ENCODE peak calls at places on chromosome 7, in six cellular contexts. W is HEK293T; X is stimulated activated CD8-positive, alpha-beta memory T cell treated with anti-CD3 and anti-CD28 coated beads, Interleukin-4, amount 100 ng/mL, for 1 hour; Y is SJSA1; J is Calu3; U is fibroblast of lung. C is an unnamed sample.
A peak's percentile ranks its signal among the peaks of the same experiment; 100 is the strongest.

GRCh38 chr7:157139142-157140117 is 704 bp downstream of the UBE3C start:
- DNase-seq in W (no peak), X (peak; percentile 27), Y (peak; percentile 23), J (peak; percentile 33), U (peak; percentile 48), C (peak; percentile 73)

GRCh38 chr7:47893238-47893637 is 55.0 kb downstream of the PKD1L1 start:
- DNase-seq in W (peak; percentile 69), X (no peak), Y (no peak), J (peak; percentile 16), U (no peak), C (no peak)

GRCh38 chr7:129101746-129102145 is 42.8 kb upstream of the TSPAN33 start:
- DNase-seq in W (no peak), X (no peak), Y (no peak), J (no peak), U (no peak), C (peak; percentile 4)

GRCh38 chr7:47293884-47294568 is 287.9 kb downstream of the TNS3 start:
- DNase-seq in W (no peak), X (no peak), Y (no peak), J (no peak), U (no peak), C (no peak)

GRCh38 chr7:146242661-146243060 is 126.1 kb downstream of the CNTNAP2 start:
- DNase-seq in W (no peak), X (no peak), Y (no peak), J (no peak), U (no peak), C (no peak)

GRCh38 chr7:107754642-107755041 is 10.7 kb downstream of the CBLL1 start:
- DNase-seq in W (no peak), X (no peak), Y (no peak), J (no peak), U (no peak), C (no peak)

GRCh38 chr7:139583826-139584553 is 60.5 kb downstream of the CLEC2L start:
- DNase-seq in W (no peak), X (no peak), Y (no peak), J (no peak), U (no peak), C (no peak)

GRCh38 chr7:23261843-23262452 is 15.4 kb downstream of the GPNMB start:
- DNase-seq in W (peak; percentile 84), X (no peak), Y (peak; percentile 30), J (peak; percentile 83), U (peak; percentile 50), C (peak; percentile 75)

GRCh38 chr7:135801045-135801693 is 52.6 kb upstream of the FAM180A start:
- DNase-seq in W (peak; percentile 83), X (no peak), Y (peak; percentile 51), J (peak; percentile 42), U (peak; percentile 57), C (peak; percentile 75)

GRCh38 chr7:82441916-82442478 is 1.6 kb downstream of the CACNA2D1 start:
- DNase-seq in W (peak; percentile 8), X (no peak), Y (peak; percentile 25), J (no peak), U (peak; percentile 55), C (no peak)

GRCh38 chr7:49367072-49367471 is 406.4 kb upstream of the VWC2 start:
- DNase-seq in W (no peak), X (no peak), Y (no peak), J (no peak), U (no peak), C (peak; percentile 51)

GRCh38 chr7:74452748-74453320 is 872 bp upstream of the GTF2IRD1 start:
- DNase-seq in W (no peak), X (no peak), Y (no peak), J (no peak), U (peak; percentile 30), C (no peak)

GRCh38 chr7:75650062-75650461 is 88.7 kb downstream of the HIP1 start:
- DNase-seq in W (no peak), X (no peak), Y (no peak), J (no peak), U (no peak), C (no peak)

GRCh38 chr7:76333388-76334101 is 25.2 kb downstream of the YWHAG start:
- DNase-seq in W (no peak), X (no peak), Y (no peak), J (no peak), U (no peak), C (no peak)

GRCh38 chr7:130936202-130936931 is 202.4 kb upstream of the KLF14 start:
- DNase-seq in W (no peak), X (no peak), Y (no peak), J (no peak), U (no peak), C (no peak)

C was measured in MM.1S.